ENCODE peak calls at places on chromosomes 6 and 20, in six cellular contexts. D is spleen, H is upper lobe of right lung, V is psoas muscle, M is tibial artery, K is heart right ventricle. T is an unnamed sample.
A peak's percentile ranks its signal among the peaks of the same experiment; 100 is the strongest.

GRCh38 chr6:141688916-141689315 is 443.8 kb upstream of the GJE1 start:
- DNase-seq in M (no peak), V (no peak), H (no peak), K (no peak), D (no peak), T (no peak)

GRCh38 chr6:118551063-118551672 is 3.1 kb downstream of the PLN start:
- DNase-seq in H (no peak), D (no peak), M (no peak), V (no peak), K (no peak), T (no peak)

GRCh38 chr20:43188861-43189613 is 669 bp downstream of the PTPRT start:
- DNase-seq in M (no peak), H (no peak), V (no peak), D (no peak), K (no peak), T (no peak)

GRCh38 chr6:43138267-43138666 is 32.8 kb upstream of the SRF start:
- DNase-seq in D (no peak), V (no peak), M (no peak), K (no peak), H (no peak), T (no peak)

GRCh38 chr6:13695217-13695616 is 16.4 kb downstream of the RANBP9 start:
- DNase-seq in H (no peak), M (no peak), V (no peak), K (no peak), D (no peak), T (no peak)

GRCh38 chr6:143872211-143872610 is 7.9 kb downstream of the ZC2HC1B start:
- DNase-seq in K (no peak), D (no peak), V (no peak), M (no peak), H (no peak), T (no peak)

GRCh38 chr6:109865968-109866367 is 112.1 kb upstream of the GPR6 start:
- DNase-seq in H (no peak), K (no peak), M (no peak), V (no peak), D (no peak), T (no peak)

GRCh38 chr6:150617062-150617461 is 17.4 kb downstream of the PLEKHG1 start:
- DNase-seq in M (no peak), V (no peak), D (no peak), H (no peak), K (no peak), T (no peak)

GRCh38 chr6:35392111-35392702 is 49.8 kb downstream of the PPARD start:
- DNase-seq in V (no peak), K (no peak), M (no peak), H (peak; percentile 88), D (no peak), T (no peak)

GRCh38 chr6:97322811-97323210 is 39.8 kb upstream of the MMS22L start:
- DNase-seq in D (no peak), M (no peak), K (no peak), H (no peak), V (no peak), T (no peak)

GRCh38 chr20:46359233-46359751 is 47.1 kb downstream of the ELMO2 start:
- DNase-seq in D (no peak), K (no peak), M (no peak), H (no peak), V (no peak), T (no peak)

GRCh38 chr20:62370807-62371587 is 3.9 kb upstream of the LAMA5 start:
- DNase-seq in K (no peak), M (no peak), V (no peak), H (peak; percentile 84), D (no peak), T (no peak)

GRCh38 chr20:1469925-1470571 is 3.4 kb upstream of the NSFL1C start:
- DNase-seq in H (peak; percentile 88), M (peak; percentile 90), D (peak; percentile 85), K (peak; percentile 68), V (peak; percentile 77), T (peak; percentile 99)

GRCh38 chr6:29552512-29553051 is 7.0 kb downstream of the UBD start:
- DNase-seq in V (no peak), D (no peak), M (no peak), K (peak; percentile 41), H (no peak), T (no peak)

GRCh38 chr6:1608222-1608975 is 1.3 kb upstream of the FOXC1 start:
- DNase-seq in D (no peak), K (no peak), H (no peak), V (no peak), M (peak; percentile 70), T (no peak)
- H3K27me3 ChIP-seq in D (peaks cover 89% of the 10 kb centered on the region), K (peaks cover 94% of the 10 kb centered on the region), H (peaks cover 79% of the 10 kb centered on the region), V (no peaks in the 10 kb centered on the region), M (no peaks in the 10 kb centered on the region), T (peaks cover 25% of the 10 kb centered on the region)

DNA sequence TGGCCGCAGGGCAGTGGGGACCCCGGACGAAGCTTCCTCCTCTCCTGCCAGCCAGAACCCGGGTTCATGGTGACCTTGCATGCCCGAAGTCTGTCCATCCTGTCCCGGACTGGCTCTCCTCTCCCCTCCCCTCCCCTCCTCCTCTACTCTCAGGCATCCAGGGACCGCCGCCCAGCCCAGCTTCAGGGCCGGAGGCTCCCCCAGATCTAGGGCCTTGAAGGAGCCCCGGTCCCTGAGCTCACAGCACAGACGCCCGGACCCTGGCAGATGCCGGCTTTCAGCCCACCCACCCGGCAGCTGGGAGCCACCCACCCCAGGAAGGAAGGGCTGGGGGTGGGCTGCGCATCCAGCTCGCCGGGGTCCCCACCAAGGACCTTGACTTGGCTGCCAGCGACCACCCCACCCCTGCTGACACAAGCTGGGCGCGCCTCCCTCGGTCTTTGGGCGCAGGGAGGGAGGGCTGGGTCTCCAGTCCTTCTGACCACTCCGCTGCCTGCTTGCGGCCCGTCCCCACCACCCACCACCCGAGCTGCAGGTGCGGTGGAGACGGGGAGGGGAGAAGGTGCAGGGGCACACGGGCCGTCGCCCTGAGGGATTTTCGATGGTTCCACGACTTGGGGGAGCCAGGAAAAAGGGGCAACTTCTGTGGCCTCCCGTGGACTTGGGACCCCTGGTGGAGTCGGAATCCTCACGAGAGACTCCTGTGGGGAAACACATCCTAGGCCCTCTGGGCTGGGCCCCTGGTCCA is 5.8 kb upstream of the ABHD16B start:
- DNase-seq in K (no peak), V (no peak), M (no peak), H (no peak), D (peak; percentile 76), T (no peak)
- H3K4me3 ChIP-seq in K (peak overlapping the region; percentile 33), V (peak overlapping the region; percentile 16), M (peak overlapping the region; percentile 17), H (peak overlapping the region; percentile 26), D (no peak overlapping the region), T (no peak overlapping the region)

GRCh38 chr6:166259296-166259977 is 48.8 kb downstream of the PRR18 start:
- DNase-seq in M (no peak), H (no peak), D (peak; percentile 82), V (no peak), K (no peak), T (no peak)

GRCh38 chr6:166257911-166258318 is 50.3 kb downstream of the PRR18 start:
- DNase-seq in K (no peak), D (no peak), H (no peak), M (no peak), V (no peak), T (no peak)

GRCh38 chr6:166266336-166266735 is 41.9 kb downstream of the PRR18 start:
- DNase-seq in V (no peak), H (no peak), M (no peak), D (no peak), K (no peak), T (peak; percentile 14)

GRCh38 chr6:166258854-166259276 is 49.3 kb downstream of the PRR18 start:
- DNase-seq in H (peak; percentile 77), V (no peak), D (peak; percentile 89), K (no peak), M (no peak), T (no peak)

GRCh38 chr6:166262738-166263515 is 45.3 kb downstream of the PRR18 start:
- DNase-seq in K (no peak), D (no peak), V (no peak), M (no peak), H (no peak), T (no peak)
- H3K27me3 ChIP-seq in K (peaks cover 5% of the 10 kb centered on the region), D (no peaks in the 10 kb centered on the region), V (no peaks in the 10 kb centered on the region), M (peaks cover 13% of the 10 kb centered on the region), H (no peaks in the 10 kb centered on the region), T (no peaks in the 10 kb centered on the region)

GRCh38 chr20:33559994-33560393 is 70.1 kb downstream of the CBFA2T2 start:
- DNase-seq in K (no peak), V (no peak), M (no peak), H (no peak), D (no peak), T (no peak)
- H3K4me3 ChIP-seq in K (no peak overlapping the region), V (no peak overlapping the region), M (no peak overlapping the region), H (no peak overlapping the region), D (no peak overlapping the region), T (no peak overlapping the region)